ENCODE peak calls at places on chromosomes 12 and 14, in eight cellular contexts. N is heart right ventricle, T is astrocyte, A is left lung, J is AG04450, P is mesendoderm, O is cardiac muscle cell, G is vagina. E is an unnamed sample.

GRCh38 chr14:101506211-101506920 is 54.9 kb upstream of the DIO3 start:
- DNase-seq in N (no peak), T (no peak), A (peak; percentile 52), J (no peak), P (no peak), O (no peak), G (no peak), E (no peak)

GRCh38 chr14:93963692-93964091 is 12.7 kb downstream of the ASB2 start:
- DNase-seq in N (no peak), T (no peak), A (no peak), J (no peak), P (no peak), O (no peak), G (no peak), E (no peak)

GRCh38 chr12:76872415-76872814 is 6.4 kb downstream of the CSRP2 start:
- DNase-seq in N (no peak), T (no peak), A (no peak), J (no peak), P (peak; percentile 33), O (no peak), G (no peak), E (peak; percentile 60)

GRCh38 chr14:77011226-77011762 is 17.2 kb downstream of the IRF2BPL start:
- DNase-seq in N (no peak), T (no peak), A (no peak), J (no peak), P (no peak), O (no peak), G (no peak), E (no peak)

GRCh38 chr12:53005215-53005985 is 856 bp upstream of the EIF4B start:
- DNase-seq in N (peak; percentile 13), T (no peak), A (no peak), J (no peak), P (peak; percentile 48), O (peak; percentile 20), G (no peak), E (no peak)

GRCh38 chr14:64504310-64504896 is at the start of gene ZBTB1:
- DNase-seq in N (peak; percentile 88), T (peak; percentile 83), A (peak; percentile 97), J (peak; percentile 45), P (peak; percentile 96), O (peak; percentile 93), G (peak; percentile 94), E (peak; percentile 41)

GRCh38 chr12:105487961-105488360 is 157.5 kb downstream of the C12orf75 start:
- DNase-seq in N (no peak), T (peak; percentile 82), A (no peak), J (no peak), P (no peak), O (no peak), G (no peak), E (no peak)

GRCh38 chr12:176321-177181 is 37.4 kb downstream of the SLC6A12 start:
- DNase-seq in N (no peak), T (peak; percentile 57), A (peak; percentile 67), J (peak; percentile 16), P (peak; percentile 29), O (peak; percentile 43), G (no peak), E (no peak)

GRCh38 chr12:110317921-110318320 is 36.9 kb downstream of the ATP2A2 start:
- DNase-seq in N (no peak), T (peak; percentile 82), A (no peak), J (no peak), P (no peak), O (peak; percentile 73), G (no peak), E (no peak)

GRCh38 chr12:75438052-75438754 is 42.4 kb upstream of the GLIPR1 start:
- DNase-seq in N (no peak), T (no peak), A (no peak), J (no peak), P (peak; percentile 16), O (no peak), G (no peak), E (no peak)

GRCh38 chr12:14239935-14240872 is 125.3 kb upstream of the ATF7IP start:
- DNase-seq in N (no peak), T (peak; percentile 27), A (no peak), J (no peak), P (peak; percentile 95), O (no peak), G (no peak), E (no peak)

GRCh38 chr14:75401356-75401755 is 26.5 kb upstream of the JDP2 start:
- DNase-seq in N (peak; percentile 46), T (no peak), A (no peak), J (no peak), P (peak; percentile 94), O (peak; percentile 80), G (no peak), E (no peak)

DNA sequence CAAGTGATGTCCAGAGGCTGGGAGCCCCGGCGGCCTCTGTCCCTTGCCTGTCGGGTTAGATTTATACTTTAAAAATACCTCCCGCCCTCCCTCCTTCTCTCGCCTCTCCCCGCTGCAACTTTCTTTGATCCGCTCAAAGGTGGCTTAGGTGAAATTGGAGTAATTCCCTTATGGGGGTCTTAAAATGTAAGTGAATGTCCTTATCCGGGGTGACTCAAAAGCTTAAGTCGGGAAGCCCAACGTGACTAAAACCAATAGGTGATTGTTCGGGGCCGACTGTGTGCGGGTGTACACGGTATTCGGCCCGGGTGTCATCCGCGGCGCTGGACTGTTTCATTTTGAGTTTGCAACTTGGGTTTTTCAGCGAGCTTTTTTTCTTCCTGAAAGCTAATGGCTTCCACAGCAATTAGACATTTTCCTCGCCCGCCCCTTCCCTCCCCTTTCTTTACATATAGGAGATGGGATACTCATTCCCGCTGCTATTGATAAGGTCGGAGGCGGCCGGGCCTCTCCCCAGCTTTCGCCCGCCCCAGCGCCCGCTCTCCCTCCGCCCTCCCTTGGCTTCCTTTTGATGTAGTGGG is 2.0 kb upstream of the CCND2 start:
- DNase-seq in N (no peak), T (no peak), A (no peak), J (no peak), P (no peak), O (no peak), G (no peak), E (no peak)
- H3K27ac ChIP-seq in N (peak overlapping the region; percentile 98), T (no peak overlapping the region), A (peak overlapping the region; percentile 84), J (no peak overlapping the region), P (peak overlapping the region; percentile 91), O (no peak overlapping the region), G (peak overlapping the region; percentile 97), E (no peak overlapping the region)

GRCh38 chr14:70741482-70741881 is 67.8 kb downstream of the MAP3K9 start:
- DNase-seq in N (no peak), T (no peak), A (no peak), J (no peak), P (no peak), O (no peak), G (no peak), E (no peak)
- H3K27ac ChIP-seq in N (no peak overlapping the region), T (no peak overlapping the region), A (no peak overlapping the region), J (no peak overlapping the region), P (no peak overlapping the region), O (no peak overlapping the region), G (no peak overlapping the region), E (no peak overlapping the region)

GRCh38 chr12:48882972-48883304 is 17.3 kb upstream of the RND1 start:
- DNase-seq in N (no peak), T (no peak), A (no peak), J (no peak), P (no peak), O (no peak), G (no peak), E (no peak)
- H3K27ac ChIP-seq in N (peak overlapping the region; percentile 55), T (peak overlapping the region; percentile 55), A (peak overlapping the region; percentile 78), J (no peak overlapping the region), P (peak overlapping the region; percentile 25), O (peak overlapping the region; percentile 72), G (peak overlapping the region; percentile 48), E (no peak overlapping the region)

GRCh38 chr14:73246387-73247150 is 9.3 kb downstream of the PAPLN start:
- DNase-seq in N (no peak), T (no peak), A (no peak), J (no peak), P (no peak), O (no peak), G (no peak), E (no peak)

GRCh38 chr14:73249108-73249507 is 11.8 kb downstream of the PAPLN start:
- DNase-seq in N (no peak), T (no peak), A (no peak), J (no peak), P (no peak), O (no peak), G (no peak), E (no peak)

GRCh38 chr14:73250317-73250713 is 13.0 kb downstream of the PAPLN start:
- DNase-seq in N (no peak), T (no peak), A (no peak), J (no peak), P (no peak), O (no peak), G (no peak), E (no peak)

GRCh38 chr14:73249564-73250316 is 12.4 kb downstream of the PAPLN start:
- DNase-seq in N (no peak), T (no peak), A (no peak), J (no peak), P (no peak), O (no peak), G (no peak), E (no peak)

GRCh38 chr14:73248294-73248868 is 11.1 kb downstream of the PAPLN start:
- DNase-seq in N (no peak), T (peak; percentile 44), A (no peak), J (no peak), P (no peak), O (no peak), G (no peak), E (no peak)
- H3K27ac ChIP-seq in N (no peak overlapping the region), T (no peak overlapping the region), A (no peak overlapping the region), J (no peak overlapping the region), P (no peak overlapping the region), O (no peak overlapping the region), G (no peak overlapping the region), E (no peak overlapping the region)

GRCh38 chr14:73747386-73748211 is 33.4 kb upstream of the PNMA1 start:
- DNase-seq in N (no peak), T (no peak), A (no peak), J (no peak), P (peak; percentile 50), O (no peak), G (no peak), E (no peak)
- H3K27ac ChIP-seq in N (peak overlapping the region; percentile 85), T (no peak overlapping the region), A (no peak overlapping the region), J (no peak overlapping the region), P (no peak overlapping the region), O (no peak overlapping the region), G (peak overlapping the region; percentile 93), E (no peak overlapping the region)

GRCh38 chr14:54782803-54783659 is 119.6 kb downstream of the GCH1 start:
- DNase-seq in N (no peak), T (no peak), A (no peak), J (no peak), P (peak; percentile 62), O (no peak), G (no peak), E (no peak)
- H3K27ac ChIP-seq in N (peak overlapping the region; percentile 90), T (no peak overlapping the region), A (no peak overlapping the region), J (no peak overlapping the region), P (no peak overlapping the region), O (no peak overlapping the region), G (no peak overlapping the region), E (no peak overlapping the region)

GRCh38 chr14:50084666-50085065 is 31.7 kb downstream of the VCPKMT start:
- DNase-seq in N (no peak), T (no peak), A (no peak), J (no peak), P (no peak), O (no peak), G (no peak), E (no peak)
- H3K27ac ChIP-seq in N (no peak overlapping the region), T (no peak overlapping the region), A (no peak overlapping the region), J (no peak overlapping the region), P (no peak overlapping the region), O (no peak overlapping the region), G (no peak overlapping the region), E (no peak overlapping the region)